ENCODE peak calls at places on chromosome 7, in seven cellular contexts. One of them, this sample, is unnamed.

GRCh38 chr7:51602321-51602720 is 285.7 kb upstream of the COBL start:
- DNase-seq in heart left ventricle: no peak
- DNase-seq in brain microvascular endothelial cell: no peak
- DNase-seq in psoas muscle: no peak
- DNase-seq in uterus: no peak
- DNase-seq in AG09309: no peak
- DNase-seq in tibial artery: no peak
- DNase-seq in this sample: peak

GRCh38 chr7:126486806-126487205 is 765.9 kb downstream of the GRM8 start:
- DNase-seq in AG09309: no peak
- DNase-seq in psoas muscle: no peak
- DNase-seq in heart left ventricle: no peak
- DNase-seq in uterus: no peak
- DNase-seq in tibial artery: no peak
- DNase-seq in brain microvascular endothelial cell: no peak
- DNase-seq in this sample: no peak

GRCh38 chr7:148883233-148884048 is 650 bp downstream of the EZH2 start:
- DNase-seq in AG09309: no peak
- DNase-seq in tibial artery: peak
- DNase-seq in brain microvascular endothelial cell: no peak
- DNase-seq in psoas muscle: peak
- DNase-seq in uterus: peak
- DNase-seq in heart left ventricle: peak
- DNase-seq in this sample: peak

GRCh38 chr7:134016223-134016941 is 110.8 kb upstream of the LRGUK start:
- DNase-seq in brain microvascular endothelial cell: peak
- DNase-seq in heart left ventricle: peak
- DNase-seq in psoas muscle: no peak
- DNase-seq in uterus: no peak
- DNase-seq in tibial artery: no peak
- DNase-seq in AG09309: peak
- DNase-seq in this sample: peak

GRCh38 chr7:107874605-107875446 is 16.2 kb upstream of the DLD start:
- DNase-seq in psoas muscle: no peak
- DNase-seq in uterus: no peak
- DNase-seq in AG09309: peak
- DNase-seq in brain microvascular endothelial cell: peak
- DNase-seq in tibial artery: no peak
- DNase-seq in heart left ventricle: peak
- DNase-seq in this sample: peak

GRCh38 chr7:116138202-116138801 is 72.0 kb upstream of the TES start:
- DNase-seq in tibial artery: no peak
- DNase-seq in psoas muscle: no peak
- DNase-seq in brain microvascular endothelial cell: peak
- DNase-seq in heart left ventricle: no peak
- DNase-seq in AG09309: peak
- DNase-seq in uterus: no peak
- DNase-seq in this sample: peak

GRCh38 chr7:149880871-149881301 is 7.1 kb downstream of the ATP6V0E2 start:
- DNase-seq in AG09309: no peak
- DNase-seq in tibial artery: no peak
- DNase-seq in brain microvascular endothelial cell: no peak
- DNase-seq in heart left ventricle: no peak
- DNase-seq in psoas muscle: no peak
- DNase-seq in uterus: peak
- DNase-seq in this sample: no peak

GRCh38 chr7:16347461-16348192 is 73.7 kb downstream of the CRPPA start:
- DNase-seq in brain microvascular endothelial cell: peak
- DNase-seq in AG09309: no peak
- DNase-seq in uterus: no peak
- DNase-seq in psoas muscle: no peak
- DNase-seq in heart left ventricle: no peak
- DNase-seq in tibial artery: no peak
- DNase-seq in this sample: no peak

GRCh38 chr7:127588697-127589482 is 679 bp downstream of the ARF5 start:
- DNase-seq in brain microvascular endothelial cell: peak
- DNase-seq in AG09309: no peak
- DNase-seq in uterus: peak
- DNase-seq in heart left ventricle: peak
- DNase-seq in psoas muscle: peak
- DNase-seq in tibial artery: no peak
- DNase-seq in this sample: peak

GRCh38 chr7:98867271-98867701 is 2.5 kb downstream of the TMEM130 start:
- DNase-seq in heart left ventricle: no peak
- DNase-seq in tibial artery: no peak
- DNase-seq in AG09309: no peak
- DNase-seq in brain microvascular endothelial cell: no peak
- DNase-seq in uterus: no peak
- DNase-seq in psoas muscle: no peak
- DNase-seq in this sample: peak

GRCh38 chr7:81226234-81226633 is 307.4 kb upstream of the SEMA3C start:
- DNase-seq in tibial artery: no peak
- DNase-seq in brain microvascular endothelial cell: no peak
- DNase-seq in psoas muscle: no peak
- DNase-seq in heart left ventricle: no peak
- DNase-seq in AG09309: no peak
- DNase-seq in uterus: no peak
- DNase-seq in this sample: no peak

GRCh38 chr7:157679607-157680006 is 342.8 kb downstream of the DNAJB6 start:
- DNase-seq in uterus: no peak
- DNase-seq in heart left ventricle: no peak
- DNase-seq in tibial artery: no peak
- DNase-seq in psoas muscle: no peak
- DNase-seq in brain microvascular endothelial cell: no peak
- DNase-seq in AG09309: no peak
- DNase-seq in this sample: no peak

GRCh38 chr7:28988091-28988490 is 30.0 kb upstream of the TRIL start:
- DNase-seq in uterus: no peak
- DNase-seq in brain microvascular endothelial cell: no peak
- DNase-seq in AG09309: no peak
- DNase-seq in tibial artery: no peak
- DNase-seq in psoas muscle: no peak
- DNase-seq in heart left ventricle: no peak
- DNase-seq in this sample: no peak

GRCh38 chr7:101119876-101120275 is 7.0 kb upstream of the SERPINE1 start:
- DNase-seq in uterus: no peak
- DNase-seq in psoas muscle: no peak
- DNase-seq in AG09309: no peak
- DNase-seq in tibial artery: no peak
- DNase-seq in heart left ventricle: no peak
- DNase-seq in brain microvascular endothelial cell: peak
- DNase-seq in this sample: no peak

GRCh38 chr7:2003451-2003930 is 229.3 kb downstream of the MAD1L1 start:
- DNase-seq in brain microvascular endothelial cell: no peak
- DNase-seq in tibial artery: peak
- DNase-seq in heart left ventricle: no peak
- DNase-seq in AG09309: no peak
- DNase-seq in uterus: no peak
- DNase-seq in psoas muscle: peak
- DNase-seq in this sample: no peak

GRCh38 chr7:22723642-22724041 is 3.4 kb upstream of the IL6 start:
- DNase-seq in heart left ventricle: no peak
- DNase-seq in uterus: no peak
- DNase-seq in tibial artery: peak
- DNase-seq in psoas muscle: no peak
- DNase-seq in AG09309: no peak
- DNase-seq in brain microvascular endothelial cell: no peak
- DNase-seq in this sample: no peak

GRCh38 chr7:127393370-127394058 is 1.0 kb upstream of the ZNF800 start:
- DNase-seq in tibial artery: no peak
- DNase-seq in psoas muscle: peak
- DNase-seq in heart left ventricle: peak
- DNase-seq in brain microvascular endothelial cell: no peak
- DNase-seq in uterus: peak
- DNase-seq in AG09309: no peak
- DNase-seq in this sample: peak

GRCh38 chr7:80821781-80822180 is 97.1 kb downstream of the SEMA3C start:
- DNase-seq in tibial artery: no peak
- DNase-seq in psoas muscle: no peak
- DNase-seq in heart left ventricle: no peak
- DNase-seq in brain microvascular endothelial cell: no peak
- DNase-seq in AG09309: no peak
- DNase-seq in uterus: no peak
- DNase-seq in this sample: no peak

GRCh38 chr7:27605689-27606269 is 56.9 kb downstream of the HIBADH start:
- DNase-seq in psoas muscle: no peak
- DNase-seq in AG09309: peak
- DNase-seq in brain microvascular endothelial cell: peak
- DNase-seq in tibial artery: no peak
- DNase-seq in uterus: no peak
- DNase-seq in heart left ventricle: no peak
- DNase-seq in this sample: no peak

GRCh38 chr7:28750981-28751380 is 207.1 kb downstream of the TRIL start:
- DNase-seq in uterus: no peak
- DNase-seq in heart left ventricle: no peak
- DNase-seq in psoas muscle: no peak
- DNase-seq in AG09309: no peak
- DNase-seq in tibial artery: no peak
- DNase-seq in brain microvascular endothelial cell: no peak
- DNase-seq in this sample: no peak

GRCh38 chr7:92729751-92730150 is 106.6 kb downstream of the CDK6 start:
- DNase-seq in tibial artery: no peak
- DNase-seq in psoas muscle: no peak
- DNase-seq in AG09309: no peak
- DNase-seq in brain microvascular endothelial cell: no peak
- DNase-seq in uterus: no peak
- DNase-seq in heart left ventricle: no peak
- DNase-seq in this sample: no peak

GRCh38 chr7:33392143-33392542 is 262.8 kb downstream of the BBS9 start:
- DNase-seq in psoas muscle: no peak
- DNase-seq in tibial artery: no peak
- DNase-seq in heart left ventricle: no peak
- DNase-seq in AG09309: no peak
- DNase-seq in uterus: no peak
- DNase-seq in brain microvascular endothelial cell: no peak
- DNase-seq in this sample: peak

GRCh38 chr7:90709501-90710465 is 113.7 kb downstream of the CDK14 start:
- DNase-seq in uterus: peak
- DNase-seq in psoas muscle: no peak
- DNase-seq in AG09309: no peak
- DNase-seq in heart left ventricle: no peak
- DNase-seq in tibial artery: peak
- DNase-seq in brain microvascular endothelial cell: peak
- DNase-seq in this sample: no peak

GRCh38 chr7:133976140-133976539 is 151.0 kb upstream of the LRGUK start:
- DNase-seq in psoas muscle: no peak
- DNase-seq in AG09309: no peak
- DNase-seq in tibial artery: no peak
- DNase-seq in heart left ventricle: no peak
- DNase-seq in uterus: no peak
- DNase-seq in brain microvascular endothelial cell: no peak
- DNase-seq in this sample: no peak

GRCh38 chr7:151249034-151249731 is 689 bp upstream of the SMARCD3 start:
- DNase-seq in psoas muscle: peak
- DNase-seq in tibial artery: peak
- DNase-seq in AG09309: no peak
- DNase-seq in heart left ventricle: peak
- DNase-seq in brain microvascular endothelial cell: peak
- DNase-seq in uterus: peak
- DNase-seq in this sample: peak
- H3K4me3 ChIP-seq in psoas muscle: peak
- H3K4me3 ChIP-seq in tibial artery: peak
- H3K4me3 ChIP-seq in AG09309: peak
- H3K4me3 ChIP-seq in heart left ventricle: peak
- H3K4me3 ChIP-seq in brain microvascular endothelial cell: peak
- H3K4me3 ChIP-seq in uterus: peak
- H3K4me3 ChIP-seq in this sample: peak

GRCh38 chr7:66352071-66352470 is 146.9 kb downstream of the TPST1 start:
- DNase-seq in uterus: no peak
- DNase-seq in psoas muscle: no peak
- DNase-seq in tibial artery: no peak
- DNase-seq in AG09309: no peak
- DNase-seq in brain microvascular endothelial cell: peak
- DNase-seq in heart left ventricle: no peak
- DNase-seq in this sample: no peak
- TF ChIP-seq CTCF in uterus: no peak
- TF ChIP-seq CTCF in psoas muscle: no peak
- TF ChIP-seq CTCF in tibial artery: no peak
- TF ChIP-seq CTCF in AG09309: no peak
- TF ChIP-seq CTCF in brain microvascular endothelial cell: peak
- TF ChIP-seq CTCF in heart left ventricle: no peak
- TF ChIP-seq CTCF in this sample: peak

DNA sequence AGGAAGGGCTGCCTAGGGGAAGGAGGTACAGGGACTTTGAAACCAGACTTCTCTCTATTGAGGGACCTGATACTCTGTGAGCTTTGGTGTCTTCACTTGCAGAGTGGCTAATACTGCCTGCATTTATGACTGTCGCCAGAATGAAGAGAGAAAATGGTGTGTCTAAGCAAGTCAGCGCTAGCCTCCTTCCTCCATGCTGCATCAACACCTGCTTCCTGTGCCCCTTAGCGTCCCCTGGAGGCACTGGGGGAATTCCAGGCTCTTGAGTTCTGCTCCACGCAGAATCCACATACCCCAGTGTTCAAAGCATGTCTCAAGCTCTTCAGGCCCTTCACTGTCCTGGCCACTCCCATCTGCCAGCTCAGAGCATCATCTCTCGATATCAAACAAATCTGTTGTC is 140.5 kb downstream of the PKD1L1 start:
- DNase-seq in tibial artery: no peak
- DNase-seq in psoas muscle: no peak
- DNase-seq in AG09309: no peak
- DNase-seq in heart left ventricle: no peak
- DNase-seq in brain microvascular endothelial cell: no peak
- DNase-seq in uterus: no peak
- DNase-seq in this sample: no peak
- H3K4me3 ChIP-seq in tibial artery: peak
- H3K4me3 ChIP-seq in psoas muscle: no peak
- H3K4me3 ChIP-seq in AG09309: no peak
- H3K4me3 ChIP-seq in heart left ventricle: no peak
- H3K4me3 ChIP-seq in brain microvascular endothelial cell: no peak
- H3K4me3 ChIP-seq in uterus: no peak
- H3K4me3 ChIP-seq in this sample: no peak

DNA sequence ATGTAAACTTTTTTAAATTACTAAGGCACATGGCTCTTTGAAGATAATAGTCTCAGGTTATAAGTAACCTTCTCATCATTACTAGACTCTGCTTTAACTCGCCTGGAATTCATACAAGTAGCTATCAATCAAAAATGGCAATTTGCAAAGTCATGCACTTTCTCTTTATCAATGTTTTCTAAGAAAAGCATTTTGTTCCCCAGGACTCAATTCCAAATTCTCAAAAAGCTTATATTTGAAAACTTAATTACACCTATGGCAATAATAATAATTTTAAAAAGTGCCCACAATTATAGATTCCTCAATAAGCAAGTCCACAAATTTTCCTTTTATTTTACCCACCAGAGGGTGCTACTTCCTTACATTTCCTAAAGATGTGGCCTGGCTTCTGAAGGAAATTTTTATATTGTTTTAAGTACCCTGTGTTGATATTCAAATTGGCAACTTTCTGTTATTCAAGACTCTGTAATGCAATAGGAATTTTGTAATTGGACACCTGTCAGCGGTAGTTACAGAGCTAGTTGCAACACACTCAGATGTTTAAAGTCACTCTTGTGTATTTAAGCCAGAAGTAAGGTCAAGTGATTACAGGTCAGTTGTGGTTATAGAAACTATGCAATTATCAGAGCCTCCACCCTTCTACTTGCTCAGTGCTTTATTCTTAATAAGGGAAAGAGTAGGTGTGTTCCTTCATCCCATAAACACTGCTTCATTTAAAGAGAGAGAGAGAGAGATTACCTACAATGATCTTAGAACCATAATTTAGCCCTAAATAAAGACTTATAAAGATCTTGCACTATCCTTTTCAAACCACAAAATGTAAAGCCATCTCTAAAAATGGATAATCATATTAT is 47.1 kb upstream of the HYAL4 start:
- DNase-seq in psoas muscle: no peak
- DNase-seq in uterus: no peak
- DNase-seq in brain microvascular endothelial cell: peak
- DNase-seq in tibial artery: no peak
- DNase-seq in heart left ventricle: no peak
- DNase-seq in AG09309: peak
- DNase-seq in this sample: no peak
- TF ChIP-seq CTCF in psoas muscle: peak
- TF ChIP-seq CTCF in uterus: peak
- TF ChIP-seq CTCF in brain microvascular endothelial cell: peak
- TF ChIP-seq CTCF in tibial artery: peak
- TF ChIP-seq CTCF in heart left ventricle: peak
- TF ChIP-seq CTCF in AG09309: peak
- TF ChIP-seq CTCF in this sample: peak

This sample was measured in BE2C.